ENCODE peak calls at places on chromosomes 7 and 10, in ten cellular contexts. One of them, this sample, is unnamed.

GRCh38 chr7:112079671-112080070 is 126.5 kb downstream of the DOCK4 start:
- DNase-seq in left cardiac atrium: no peak
- DNase-seq in foreskin keratinocyte: no peak
- DNase-seq in type B pancreatic cell: no peak
- DNase-seq in fibroblast of mammary gland: no peak
- DNase-seq in NCI-H1694 treated with DMSO at 0.1 percent for 48 hours: no peak
- DNase-seq in activated CD4-positive, alpha-beta T cell treated with anti-CD3 and anti-CD28 coated beads for 48 hours: no peak
- DNase-seq in ureter: no peak
- DNase-seq in activated T-cell treated with anti-CD3 and anti-CD28 coated beads, Interleukin-2, amount 50 U/mL, for 4 hours: no peak
- DNase-seq in stimulated activated CD4-positive, alpha-beta T cell treated with anti-CD3 and anti-CD28 coated beads, Interleukin-1b, Interleukin-23, amount 100 ng/mL, for 24 hours: no peak
- DNase-seq in this sample: no peak

GRCh38 chr10:117360994-117361667 is 14.1 kb downstream of the PDZD8 start:
- DNase-seq in type B pancreatic cell: no peak
- DNase-seq in activated T-cell treated with anti-CD3 and anti-CD28 coated beads, Interleukin-2, amount 50 U/mL, for 4 hours: no peak
- DNase-seq in activated CD4-positive, alpha-beta T cell treated with anti-CD3 and anti-CD28 coated beads for 48 hours: no peak
- DNase-seq in left cardiac atrium: no peak
- DNase-seq in NCI-H1694 treated with DMSO at 0.1 percent for 48 hours: no peak
- DNase-seq in ureter: no peak
- DNase-seq in fibroblast of mammary gland: peak
- DNase-seq in foreskin keratinocyte: peak
- DNase-seq in stimulated activated CD4-positive, alpha-beta T cell treated with anti-CD3 and anti-CD28 coated beads, Interleukin-1b, Interleukin-23, amount 100 ng/mL, for 24 hours: no peak
- DNase-seq in this sample: no peak

GRCh38 chr7:150977382-150978135 is 562 bp downstream of the KCNH2 start:
- DNase-seq in left cardiac atrium: no peak
- DNase-seq in activated T-cell treated with anti-CD3 and anti-CD28 coated beads, Interleukin-2, amount 50 U/mL, for 4 hours: no peak
- DNase-seq in type B pancreatic cell: no peak
- DNase-seq in ureter: no peak
- DNase-seq in stimulated activated CD4-positive, alpha-beta T cell treated with anti-CD3 and anti-CD28 coated beads, Interleukin-1b, Interleukin-23, amount 100 ng/mL, for 24 hours: no peak
- DNase-seq in fibroblast of mammary gland: no peak
- DNase-seq in NCI-H1694 treated with DMSO at 0.1 percent for 48 hours: no peak
- DNase-seq in foreskin keratinocyte: no peak
- DNase-seq in activated CD4-positive, alpha-beta T cell treated with anti-CD3 and anti-CD28 coated beads for 48 hours: no peak
- DNase-seq in this sample: no peak

GRCh38 chr10:5504146-5505072 is 5.0 kb upstream of the CALML5 start:
- DNase-seq in activated T-cell treated with anti-CD3 and anti-CD28 coated beads, Interleukin-2, amount 50 U/mL, for 4 hours: no peak
- DNase-seq in NCI-H1694 treated with DMSO at 0.1 percent for 48 hours: no peak
- DNase-seq in ureter: no peak
- DNase-seq in fibroblast of mammary gland: no peak
- DNase-seq in activated CD4-positive, alpha-beta T cell treated with anti-CD3 and anti-CD28 coated beads for 48 hours: no peak
- DNase-seq in stimulated activated CD4-positive, alpha-beta T cell treated with anti-CD3 and anti-CD28 coated beads, Interleukin-1b, Interleukin-23, amount 100 ng/mL, for 24 hours: no peak
- DNase-seq in type B pancreatic cell: no peak
- DNase-seq in foreskin keratinocyte: no peak
- DNase-seq in left cardiac atrium: no peak
- DNase-seq in this sample: no peak

GRCh38 chr10:615583-616152 is 73.8 kb downstream of the DIP2C start:
- DNase-seq in foreskin keratinocyte: peak
- DNase-seq in activated T-cell treated with anti-CD3 and anti-CD28 coated beads, Interleukin-2, amount 50 U/mL, for 4 hours: no peak
- DNase-seq in type B pancreatic cell: no peak
- DNase-seq in ureter: no peak
- DNase-seq in NCI-H1694 treated with DMSO at 0.1 percent for 48 hours: no peak
- DNase-seq in fibroblast of mammary gland: peak
- DNase-seq in stimulated activated CD4-positive, alpha-beta T cell treated with anti-CD3 and anti-CD28 coated beads, Interleukin-1b, Interleukin-23, amount 100 ng/mL, for 24 hours: no peak
- DNase-seq in left cardiac atrium: no peak
- DNase-seq in activated CD4-positive, alpha-beta T cell treated with anti-CD3 and anti-CD28 coated beads for 48 hours: no peak
- DNase-seq in this sample: no peak

GRCh38 chr10:98128802-98129201 is 5.7 kb upstream of the R3HCC1L start:
- DNase-seq in activated T-cell treated with anti-CD3 and anti-CD28 coated beads, Interleukin-2, amount 50 U/mL, for 4 hours: no peak
- DNase-seq in NCI-H1694 treated with DMSO at 0.1 percent for 48 hours: no peak
- DNase-seq in activated CD4-positive, alpha-beta T cell treated with anti-CD3 and anti-CD28 coated beads for 48 hours: no peak
- DNase-seq in foreskin keratinocyte: no peak
- DNase-seq in type B pancreatic cell: no peak
- DNase-seq in ureter: no peak
- DNase-seq in left cardiac atrium: no peak
- DNase-seq in stimulated activated CD4-positive, alpha-beta T cell treated with anti-CD3 and anti-CD28 coated beads, Interleukin-1b, Interleukin-23, amount 100 ng/mL, for 24 hours: no peak
- DNase-seq in fibroblast of mammary gland: no peak
- DNase-seq in this sample: no peak

GRCh38 chr7:148697256-148697841 is 1.4 kb upstream of the CUL1 start:
- DNase-seq in left cardiac atrium: peak
- DNase-seq in foreskin keratinocyte: peak
- DNase-seq in ureter: no peak
- DNase-seq in fibroblast of mammary gland: peak
- DNase-seq in NCI-H1694 treated with DMSO at 0.1 percent for 48 hours: no peak
- DNase-seq in activated CD4-positive, alpha-beta T cell treated with anti-CD3 and anti-CD28 coated beads for 48 hours: peak
- DNase-seq in type B pancreatic cell: no peak
- DNase-seq in activated T-cell treated with anti-CD3 and anti-CD28 coated beads, Interleukin-2, amount 50 U/mL, for 4 hours: peak
- DNase-seq in stimulated activated CD4-positive, alpha-beta T cell treated with anti-CD3 and anti-CD28 coated beads, Interleukin-1b, Interleukin-23, amount 100 ng/mL, for 24 hours: peak
- DNase-seq in this sample: peak

GRCh38 chr7:19060870-19061269 is 56.6 kb downstream of the TWIST1 start:
- DNase-seq in activated CD4-positive, alpha-beta T cell treated with anti-CD3 and anti-CD28 coated beads for 48 hours: no peak
- DNase-seq in left cardiac atrium: no peak
- DNase-seq in type B pancreatic cell: no peak
- DNase-seq in stimulated activated CD4-positive, alpha-beta T cell treated with anti-CD3 and anti-CD28 coated beads, Interleukin-1b, Interleukin-23, amount 100 ng/mL, for 24 hours: no peak
- DNase-seq in fibroblast of mammary gland: peak
- DNase-seq in foreskin keratinocyte: peak
- DNase-seq in ureter: no peak
- DNase-seq in activated T-cell treated with anti-CD3 and anti-CD28 coated beads, Interleukin-2, amount 50 U/mL, for 4 hours: no peak
- DNase-seq in NCI-H1694 treated with DMSO at 0.1 percent for 48 hours: no peak
- DNase-seq in this sample: no peak

GRCh38 chr10:28105561-28105960 is 106.7 kb upstream of the ODAD2 start:
- DNase-seq in NCI-H1694 treated with DMSO at 0.1 percent for 48 hours: no peak
- DNase-seq in foreskin keratinocyte: no peak
- DNase-seq in fibroblast of mammary gland: peak
- DNase-seq in left cardiac atrium: no peak
- DNase-seq in stimulated activated CD4-positive, alpha-beta T cell treated with anti-CD3 and anti-CD28 coated beads, Interleukin-1b, Interleukin-23, amount 100 ng/mL, for 24 hours: no peak
- DNase-seq in ureter: no peak
- DNase-seq in activated CD4-positive, alpha-beta T cell treated with anti-CD3 and anti-CD28 coated beads for 48 hours: no peak
- DNase-seq in type B pancreatic cell: no peak
- DNase-seq in activated T-cell treated with anti-CD3 and anti-CD28 coated beads, Interleukin-2, amount 50 U/mL, for 4 hours: no peak
- DNase-seq in this sample: no peak

GRCh38 chr10:123911866-123912265 is 20.3 kb upstream of the CPXM2 start:
- DNase-seq in fibroblast of mammary gland: no peak
- DNase-seq in foreskin keratinocyte: no peak
- DNase-seq in left cardiac atrium: no peak
- DNase-seq in stimulated activated CD4-positive, alpha-beta T cell treated with anti-CD3 and anti-CD28 coated beads, Interleukin-1b, Interleukin-23, amount 100 ng/mL, for 24 hours: no peak
- DNase-seq in activated T-cell treated with anti-CD3 and anti-CD28 coated beads, Interleukin-2, amount 50 U/mL, for 4 hours: no peak
- DNase-seq in ureter: no peak
- DNase-seq in NCI-H1694 treated with DMSO at 0.1 percent for 48 hours: no peak
- DNase-seq in type B pancreatic cell: no peak
- DNase-seq in activated CD4-positive, alpha-beta T cell treated with anti-CD3 and anti-CD28 coated beads for 48 hours: no peak
- DNase-seq in this sample: no peak

GRCh38 chr10:101450277-101451080 is 96.5 kb downstream of the BTRC start:
- DNase-seq in NCI-H1694 treated with DMSO at 0.1 percent for 48 hours: no peak
- DNase-seq in left cardiac atrium: no peak
- DNase-seq in ureter: no peak
- DNase-seq in stimulated activated CD4-positive, alpha-beta T cell treated with anti-CD3 and anti-CD28 coated beads, Interleukin-1b, Interleukin-23, amount 100 ng/mL, for 24 hours: no peak
- DNase-seq in foreskin keratinocyte: no peak
- DNase-seq in type B pancreatic cell: no peak
- DNase-seq in fibroblast of mammary gland: no peak
- DNase-seq in activated CD4-positive, alpha-beta T cell treated with anti-CD3 and anti-CD28 coated beads for 48 hours: no peak
- DNase-seq in activated T-cell treated with anti-CD3 and anti-CD28 coated beads, Interleukin-2, amount 50 U/mL, for 4 hours: no peak
- DNase-seq in this sample: no peak

GRCh38 chr7:148503900-148504487 is 86.6 kb upstream of the C7orf33 start:
- DNase-seq in ureter: no peak
- DNase-seq in left cardiac atrium: no peak
- DNase-seq in foreskin keratinocyte: no peak
- DNase-seq in NCI-H1694 treated with DMSO at 0.1 percent for 48 hours: peak
- DNase-seq in fibroblast of mammary gland: peak
- DNase-seq in type B pancreatic cell: no peak
- DNase-seq in activated CD4-positive, alpha-beta T cell treated with anti-CD3 and anti-CD28 coated beads for 48 hours: no peak
- DNase-seq in stimulated activated CD4-positive, alpha-beta T cell treated with anti-CD3 and anti-CD28 coated beads, Interleukin-1b, Interleukin-23, amount 100 ng/mL, for 24 hours: no peak
- DNase-seq in activated T-cell treated with anti-CD3 and anti-CD28 coated beads, Interleukin-2, amount 50 U/mL, for 4 hours: no peak
- DNase-seq in this sample: no peak

This sample was measured in ovary.